ENCODE peak calls at places on chromosomes 5 and 9, in four cellular contexts. S is RPMI7951; H is iris pigment epithelial cell; E is stimulated activated CD8-positive, alpha-beta memory T cell treated with anti-CD3 and anti-CD28 coated beads, Interleukin-7, amount 100 ng/mL, for 48 hours. F is an unnamed sample.
A peak's percentile ranks its signal among the peaks of the same experiment; 100 is the strongest.

GRCh38 chr9:105679406-105680022 is 14.8 kb upstream of the TMEM38B start:
- DNase-seq in S (no peak), H (no peak), E (no peak), F (no peak)

GRCh38 chr9:97673922-97674321 is 23.2 kb downstream of the XPA start:
- DNase-seq in S (no peak), H (no peak), E (no peak), F (no peak)

GRCh38 chr9:2570615-2571479 is 50.7 kb upstream of the VLDLR start:
- DNase-seq in S (peak; percentile 87), H (peak; percentile 80), E (peak; percentile 62), F (peak; percentile 8)

GRCh38 chr5:102561894-102562760 is 63.3 kb upstream of the SLCO6A1 start:
- DNase-seq in S (peak; percentile 43), H (no peak), E (no peak), F (peak; percentile 7)

GRCh38 chr9:13665418-13666066 is 386.1 kb upstream of the MPDZ start:
- DNase-seq in S (peak; percentile 84), H (peak; percentile 71), E (no peak), F (peak; percentile 28)

GRCh38 chr9:71130521-71130920 is 9.1 kb upstream of the TRPM3 start:
- DNase-seq in S (no peak), H (no peak), E (no peak), F (no peak)

GRCh38 chr5:95822038-95822407 is 503 bp downstream of the GLRX start:
- DNase-seq in S (peak; percentile 49), H (peak; percentile 61), E (no peak), F (peak; percentile 44)

GRCh38 chr9:110015759-110016158 is 192.2 kb downstream of the C9orf152 start:
- DNase-seq in S (peak; percentile 80), H (peak; percentile 96), E (no peak), F (no peak)

GRCh38 chr5:98428806-98429205 is 344.7 kb upstream of the RGMB start:
- DNase-seq in S (peak; percentile 80), H (peak; percentile 97), E (no peak), F (no peak)

GRCh38 chr5:12805165-12805698 is 901.0 kb upstream of the CTNND2 start:
- DNase-seq in S (no peak), H (no peak), E (no peak), F (no peak)

GRCh38 chr9:126616521-126616976 is 2.8 kb downstream of the LMX1B start:
- DNase-seq in S (no peak), H (no peak), E (no peak), F (no peak)

GRCh38 chr5:59772206-59772605 is 121.3 kb downstream of the PDE4D start:
- DNase-seq in S (no peak), H (no peak), E (no peak), F (no peak)

GRCh38 chr5:128777052-128777451 is 188.2 kb upstream of the SLC27A6 start:
- DNase-seq in S (no peak), H (peak; percentile 36), E (no peak), F (no peak)

GRCh38 chr5:24226492-24226891 is 418.3 kb downstream of the CDH10 start:
- DNase-seq in S (no peak), H (no peak), E (no peak), F (peak; percentile 6)

GRCh38 chr5:64417390-64417789 is 88.4 kb upstream of the RGS7BP start:
- DNase-seq in S (no peak), H (no peak), E (no peak), F (no peak)

GRCh38 chr9:16184964-16185646 is 632.3 kb downstream of the CCDC171 start:
- DNase-seq in S (peak; percentile 63), H (peak; percentile 44), E (no peak), F (no peak)

GRCh38 chr9:84940294-84940693 is 270.8 kb downstream of the NTRK2 start:
- DNase-seq in S (no peak), H (peak; percentile 4), E (no peak), F (no peak)

GRCh38 chr9:87547665-87548064 is 50.0 kb downstream of the DAPK1 start:
- DNase-seq in S (no peak), H (peak; percentile 54), E (no peak), F (no peak)

GRCh38 chr9:107943901-107944300 is 454.3 kb upstream of the KLF4 start:
- DNase-seq in S (no peak), H (no peak), E (no peak), F (no peak)

GRCh38 chr5:151924564-151925395 is at the start of gene GLRA1:
- DNase-seq in S (peak; percentile 42), H (peak; percentile 50), E (peak; percentile 12), F (peak; percentile 52)

GRCh38 chr5:172854451-172854871 is 20.4 kb downstream of the ERGIC1 start:
- DNase-seq in S (no peak), H (no peak), E (no peak), F (no peak)

GRCh38 chr5:172958268-172959046 is 767 bp upstream of the RPL26L1 start:
- DNase-seq in S (peak; percentile 60), H (peak; percentile 65), E (peak; percentile 40), F (peak; percentile 87)

GRCh38 chr5:141604318-141604717 is 14.5 kb downstream of the DIAPH1 start:
- DNase-seq in S (peak; percentile 88), H (peak; percentile 95), E (no peak), F (peak; percentile 82)

GRCh38 chr5:16808936-16809815 is 126.9 kb downstream of the MYO10 start:
- DNase-seq in S (no peak), H (no peak), E (no peak), F (no peak)

GRCh38 chr5:73381587-73382411 is 66.8 kb downstream of the FOXD1 start:
- DNase-seq in S (no peak), H (no peak), E (no peak), F (no peak)

GRCh38 chr9:36165766-36166149 is 3.4 kb upstream of the CCIN start:
- DNase-seq in S (peak; percentile 57), H (no peak), E (no peak), F (peak; percentile 50)

GRCh38 chr5:1413611-1414241 is 31.5 kb downstream of the SLC6A3 start:
- DNase-seq in S (no peak), H (no peak), E (no peak), F (no peak)